ENCODE peak calls at places on chromosomes 4 and X, in nine cellular contexts. D, R, B, L, W, P, Z, E and V are unnamed samples.

GRCh38 chr4:158824425-158825274 is 55.8 kb downstream of the FNIP2 start:
- DNase-seq in W (no peak), D (no peak), E (no peak), Z (no peak), R (no peak), B (no peak), L (no peak), P (peak), V (no peak)

GRCh38 chr4:7806080-7806630 is 133.5 kb downstream of the AFAP1 start:
- DNase-seq in B (no peak), D (no peak), Z (peak), E (no peak), R (no peak), L (no peak), P (peak), W (no peak), V (no peak)

GRCh38 chrX:98028691-98029090 is 1145.0 kb downstream of the RPA4 start:
- DNase-seq in R (no peak), L (no peak), B (no peak), W (no peak), D (no peak), Z (no peak), P (no peak), E (no peak), V (no peak)

GRCh38 chr4:42906906-42907774 is 14.6 kb downstream of the GRXCR1 start:
- DNase-seq in W (no peak), L (no peak), B (no peak), R (no peak), E (peak), P (no peak), Z (no peak), D (peak), V (no peak)

GRCh38 chr4:60884545-60884944 is 315.6 kb upstream of the ADGRL3 start:
- DNase-seq in L (no peak), B (no peak), W (no peak), R (no peak), D (no peak), P (no peak), Z (no peak), E (no peak), V (no peak)

GRCh38 chr4:25235401-25235800 is 1.6 kb downstream of the PI4K2B start:
- DNase-seq in W (no peak), D (no peak), R (no peak), B (no peak), L (no peak), Z (no peak), E (no peak), P (no peak), V (no peak)

GRCh38 chrX:150616863-150617198 is 48.4 kb downstream of the MTM1 start:
- DNase-seq in R (no peak), E (no peak), W (no peak), Z (no peak), D (no peak), B (no peak), L (no peak), P (no peak), V (no peak)

GRCh38 chr4:13160906-13161305 is 323.2 kb downstream of the RAB28 start:
- DNase-seq in E (no peak), W (no peak), D (peak), B (no peak), R (no peak), L (no peak), P (no peak), Z (no peak), V (no peak)

GRCh38 chr4:7725951-7726350 is 213.7 kb downstream of the AFAP1 start:
- DNase-seq in L (no peak), Z (no peak), E (no peak), B (no peak), D (peak), P (no peak), W (no peak), R (no peak), V (no peak)

GRCh38 chr4:54819044-54819443 is 161.3 kb downstream of the KIT start:
- DNase-seq in B (no peak), W (no peak), R (no peak), D (no peak), L (no peak), Z (no peak), E (no peak), P (no peak), V (no peak)

GRCh38 chrX:36434521-36434920 is 515.0 kb downstream of the CFAP47 start:
- DNase-seq in R (no peak), W (no peak), B (no peak), P (no peak), E (no peak), Z (no peak), D (peak), L (no peak), V (no peak)

GRCh38 chr4:82201805-82202636 is 171.8 kb downstream of the HNRNPD start:
- DNase-seq in W (peak), B (peak), R (no peak), Z (no peak), P (peak), L (peak), D (peak), E (peak), V (no peak)

GRCh38 chr4:105966046-105966445 is 70.8 kb downstream of the NPNT start:
- DNase-seq in P (peak), E (peak), W (no peak), Z (no peak), R (no peak), B (no peak), L (no peak), D (peak), V (no peak)

GRCh38 chr4:83013420-83013867 is 2.8 kb upstream of the LIN54 start:
- DNase-seq in Z (no peak), W (peak), D (no peak), L (no peak), R (no peak), P (no peak), E (no peak), B (no peak), V (no peak)

GRCh38 chrX:109927663-109928273 is 75.1 kb upstream of the TMEM164 start:
- DNase-seq in P (peak), B (no peak), W (no peak), R (no peak), D (no peak), L (no peak), Z (peak), E (no peak), V (no peak)

GRCh38 chr4:110666030-110666429 is 43.2 kb upstream of the PITX2 start:
- DNase-seq in L (no peak), Z (no peak), W (no peak), D (no peak), E (no peak), B (no peak), P (no peak), R (no peak), V (no peak)

GRCh38 chrX:1387141-1387776 is 4.7 kb downstream of the SLC25A6 start:
- DNase-seq in E (no peak), D (no peak), P (no peak), W (no peak), L (no peak), B (no peak), R (no peak), Z (no peak), V (no peak)

GRCh38 chrX:23729214-23729613 is 13.9 kb downstream of the ACOT9 start:
- DNase-seq in B (no peak), L (no peak), D (no peak), P (no peak), W (no peak), Z (no peak), R (no peak), E (no peak), V (no peak)

GRCh38 chr4:19005211-19005610 is 983.7 kb upstream of the LCORL start:
- DNase-seq in L (no peak), W (no peak), B (no peak), D (no peak), E (no peak), P (peak), Z (no peak), R (no peak), V (no peak)

GRCh38 chr4:122827258-122827887 is 742 bp downstream of the FGF2 start:
- DNase-seq in W (no peak), R (peak), D (peak), E (no peak), Z (peak), L (peak), P (peak), B (peak), V (peak)

GRCh38 chrX:19343085-19343461 is 654 bp upstream of the PDHA1 start:
- DNase-seq in Z (no peak), W (no peak), E (no peak), L (no peak), D (no peak), R (no peak), B (no peak), P (no peak), V (no peak)

GRCh38 chrX:119753001-119753400 is 5.4 kb upstream of the SOWAHD start:
- DNase-seq in L (no peak), D (no peak), W (no peak), Z (no peak), P (no peak), B (no peak), R (no peak), E (no peak), V (no peak)

GRCh38 chrX:45850197-45850774 is 649.6 kb upstream of the DIPK2B start:
- DNase-seq in D (peak), B (no peak), P (peak), R (no peak), Z (no peak), L (no peak), E (no peak), W (no peak), V (no peak)

GRCh38 chr4:74934822-74935326 is 2.0 kb downstream of the PARM1 start:
- DNase-seq in P (no peak), L (no peak), W (no peak), R (no peak), D (no peak), E (no peak), Z (peak), B (no peak), V (no peak)

GRCh38 chr4:15489551-15489950 is 19.9 kb downstream of the CC2D2A start:
- DNase-seq in P (no peak), L (no peak), D (no peak), Z (no peak), E (no peak), W (no peak), R (no peak), B (no peak), V (no peak)

GRCh38 chr4:165027762-165028402 is 3.9 kb upstream of the TRIM60 start:
- DNase-seq in Z (no peak), P (no peak), E (no peak), D (peak), L (no peak), B (no peak), R (no peak), W (no peak), V (no peak)

GRCh38 chrX:110322603-110323002 is 4.7 kb upstream of the AMMECR1 start:
- DNase-seq in L (no peak), P (no peak), R (no peak), W (peak), D (peak), B (no peak), Z (no peak), E (no peak), V (no peak)

GRCh38 chr4:26912069-26912468 is 51.4 kb downstream of the STIM2 start:
- DNase-seq in B (no peak), L (no peak), E (no peak), W (no peak), Z (no peak), D (no peak), R (no peak), P (no peak), V (no peak)

GRCh38 chrX:2631743-2632532 is 59.2 kb upstream of the CD99 start:
- DNase-seq in B (no peak), P (no peak), D (no peak), Z (no peak), L (no peak), R (no peak), E (no peak), W (no peak), V (no peak)

GRCh38 chr4:174120446-174121142 is 162.9 kb downstream of the FBXO8 start:
- DNase-seq in L (no peak), D (peak), E (peak), B (peak), P (peak), Z (peak), W (peak), R (no peak), V (peak)

GRCh38 chrX:134520860-134521390 is 61.0 kb downstream of the HPRT1 start:
- DNase-seq in D (peak), Z (peak), P (peak), B (no peak), L (no peak), W (no peak), R (no peak), E (peak), V (no peak)